ENCODE peak calls at places on chromosomes 13 and 19, in eight cellular contexts. H is suprapubic skin, A is tibial artery, I is AG04450, E is A549, Z is GM12878, G is testis, P is cardiac muscle cell. S is an unnamed sample.

GRCh38 chr13:51959773-51960172 is 51.5 kb downstream of the ATP7B start:
- DNase-seq in I (no peak), Z (no peak), E (no peak), A (no peak), P (no peak), G (no peak), H (no peak), S (no peak)

GRCh38 chr19:40223135-40223822 is 3.2 kb downstream of the CCNP start:
- DNase-seq in H (no peak), E (no peak), G (peak), P (no peak), Z (no peak), I (no peak), A (no peak), S (no peak)

GRCh38 chr13:109764474-109765292 is 21.7 kb downstream of the IRS2 start:
- DNase-seq in H (no peak), A (no peak), I (no peak), P (no peak), G (no peak), Z (no peak), E (no peak), S (no peak)

GRCh38 chr13:100128373-100128772 is 39.5 kb downstream of the PCCA start:
- DNase-seq in G (no peak), P (no peak), Z (no peak), I (peak), A (no peak), E (peak), H (no peak), S (no peak)

GRCh38 chr13:49584771-49585182 is 581 bp downstream of the RCBTB1 start:
- DNase-seq in H (no peak), G (no peak), P (no peak), I (no peak), Z (no peak), A (no peak), E (no peak), S (no peak)

GRCh38 chr13:32878172-32878571 is 138.1 kb upstream of the KL start:
- DNase-seq in G (no peak), Z (no peak), I (no peak), A (no peak), P (no peak), H (no peak), E (no peak), S (peak)

GRCh38 chr19:20038358-20039202 is 725 bp downstream of the ZNF682 start:
- DNase-seq in E (no peak), P (no peak), Z (no peak), H (no peak), A (no peak), G (no peak), I (no peak), S (no peak)

GRCh38 chr13:102667911-102668310 is 26.9 kb downstream of the METTL21C start:
- DNase-seq in P (no peak), E (no peak), Z (no peak), G (no peak), A (no peak), H (no peak), I (no peak), S (no peak)

GRCh38 chr19:53868091-53868891 is 608 bp downstream of the MYADM start:
- DNase-seq in H (peak), Z (no peak), P (peak), A (peak), G (peak), I (no peak), E (peak), S (no peak)

GRCh38 chr13:114149774-114150740 is 17.6 kb upstream of the RASA3 start:
- DNase-seq in I (no peak), P (no peak), G (no peak), H (no peak), A (no peak), Z (no peak), E (no peak), S (no peak)

GRCh38 chr13:40777166-40777956 is 6.4 kb upstream of the MRPS31 start:
- DNase-seq in A (no peak), E (peak), H (no peak), Z (no peak), I (no peak), G (peak), P (peak), S (no peak)

GRCh38 chr19:23554548-23554947 is 132.5 kb downstream of the ZNF675 start:
- DNase-seq in G (no peak), H (no peak), Z (no peak), P (no peak), I (no peak), A (no peak), E (no peak), S (no peak)

GRCh38 chr13:51614350-51614786 is 30.1 kb downstream of the WDFY2 start:
- DNase-seq in P (no peak), A (no peak), G (no peak), I (no peak), Z (peak), H (no peak), E (no peak), S (no peak)

GRCh38 chr13:110769097-110769496 is 55.6 kb downstream of the ING1 start:
- DNase-seq in H (no peak), E (no peak), P (no peak), Z (no peak), G (no peak), A (no peak), I (no peak), S (no peak)

GRCh38 chr13:89784161-89784809 is 1563.2 kb upstream of the MIR17HG start:
- DNase-seq in Z (no peak), A (no peak), I (no peak), G (no peak), H (no peak), E (no peak), P (no peak), S (no peak)

GRCh38 chr19:38709671-38710415 is 34.4 kb downstream of the CAPN12 start:
- DNase-seq in H (no peak), Z (no peak), I (no peak), P (no peak), E (no peak), G (no peak), A (no peak), S (no peak)

GRCh38 chr13:100984349-100984748 is 309.8 kb upstream of the TMTC4 start:
- DNase-seq in I (no peak), A (no peak), P (no peak), Z (no peak), H (no peak), E (no peak), G (no peak), S (no peak)

GRCh38 chr19:28402701-28403290 is 810.2 kb downstream of the UQCRFS1 start:
- DNase-seq in G (no peak), Z (no peak), A (no peak), E (no peak), P (no peak), I (no peak), H (no peak), S (no peak)

GRCh38 chr19:28399187-28399586 is 813.8 kb downstream of the UQCRFS1 start:
- DNase-seq in I (no peak), G (no peak), A (no peak), Z (no peak), P (no peak), H (no peak), E (no peak), S (no peak)

GRCh38 chr19:28400953-28401671 is 811.8 kb downstream of the UQCRFS1 start:
- DNase-seq in G (no peak), E (no peak), P (no peak), H (no peak), A (no peak), I (no peak), Z (no peak), S (no peak)

GRCh38 chr19:28403698-28404099 is 809.3 kb downstream of the UQCRFS1 start:
- DNase-seq in H (no peak), P (no peak), A (no peak), Z (no peak), E (no peak), I (no peak), G (no peak), S (no peak)

GRCh38 chr19:28401739-28402138 is 811.2 kb downstream of the UQCRFS1 start:
- DNase-seq in P (no peak), A (no peak), I (no peak), G (no peak), E (no peak), H (no peak), Z (no peak), S (no peak)
- H3K27ac ChIP-seq in P (no peak), A (no peak), I (no peak), G (no peak), E (no peak), H (no peak), Z (no peak), S (no peak)

DNA sequence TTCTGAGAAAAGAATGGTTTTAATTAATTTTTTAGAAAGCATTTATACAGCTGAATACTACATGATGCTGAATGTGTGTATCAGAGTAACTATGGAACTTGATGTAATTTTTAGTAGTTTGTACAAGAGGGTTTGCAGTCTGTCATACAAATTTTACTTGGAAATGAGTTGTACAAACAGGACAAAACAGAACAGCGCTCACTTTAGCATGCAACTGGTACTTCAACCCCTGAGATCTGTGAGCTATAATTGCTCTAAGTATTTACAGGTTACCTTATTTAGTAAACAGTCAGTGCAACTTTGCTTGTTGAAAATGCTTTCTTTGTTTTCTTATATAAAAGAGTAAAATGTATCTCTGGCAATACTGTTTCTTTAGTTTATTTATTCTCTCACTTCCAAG is 719 bp downstream of the TNFRSF19 start:
- DNase-seq in P (peak), I (no peak), Z (no peak), E (no peak), A (no peak), G (no peak), H (no peak), S (no peak)
- TF ChIP-seq CTCF in P (peak), I (peak), Z (peak), E (no peak), A (no peak), G (no peak), H (no peak), S (no peak)

GRCh38 chr19:49533551-49534488 is 6.0 kb downstream of the RCN3 start:
- DNase-seq in G (peak), Z (peak), H (peak), E (peak), I (no peak), A (peak), P (peak), S (no peak)
- H3K27ac ChIP-seq in G (peak), Z (no peak), H (no peak), E (peak), I (no peak), A (peak), P (no peak), S (peak)

GRCh38 chr19:2064395-2064787 is 13.3 kb upstream of the MKNK2 start:
- DNase-seq in Z (no peak), G (no peak), A (no peak), P (no peak), E (no peak), I (no peak), H (peak), S (no peak)

GRCh38 chr19:2061936-2062729 is 11.1 kb upstream of the MKNK2 start:
- DNase-seq in E (no peak), H (no peak), G (no peak), A (no peak), I (no peak), P (no peak), Z (no peak), S (no peak)

GRCh38 chr19:2063824-2064223 is 12.8 kb upstream of the MKNK2 start:
- DNase-seq in I (no peak), E (no peak), H (peak), A (no peak), Z (no peak), G (no peak), P (no peak), S (no peak)

GRCh38 chr19:2062770-2063169 is 11.7 kb upstream of the MKNK2 start:
- DNase-seq in A (no peak), G (no peak), Z (no peak), H (no peak), P (no peak), E (no peak), I (no peak), S (no peak)

GRCh38 chr19:2064788-2065524 is 13.9 kb upstream of the MKNK2 start:
- DNase-seq in E (no peak), P (no peak), I (no peak), A (peak), Z (no peak), G (peak), H (no peak), S (no peak)
- TF ChIP-seq CTCF in E (no peak), P (no peak), I (no peak), A (no peak), Z (no peak), G (peak), H (no peak), S (no peak)

DNA sequence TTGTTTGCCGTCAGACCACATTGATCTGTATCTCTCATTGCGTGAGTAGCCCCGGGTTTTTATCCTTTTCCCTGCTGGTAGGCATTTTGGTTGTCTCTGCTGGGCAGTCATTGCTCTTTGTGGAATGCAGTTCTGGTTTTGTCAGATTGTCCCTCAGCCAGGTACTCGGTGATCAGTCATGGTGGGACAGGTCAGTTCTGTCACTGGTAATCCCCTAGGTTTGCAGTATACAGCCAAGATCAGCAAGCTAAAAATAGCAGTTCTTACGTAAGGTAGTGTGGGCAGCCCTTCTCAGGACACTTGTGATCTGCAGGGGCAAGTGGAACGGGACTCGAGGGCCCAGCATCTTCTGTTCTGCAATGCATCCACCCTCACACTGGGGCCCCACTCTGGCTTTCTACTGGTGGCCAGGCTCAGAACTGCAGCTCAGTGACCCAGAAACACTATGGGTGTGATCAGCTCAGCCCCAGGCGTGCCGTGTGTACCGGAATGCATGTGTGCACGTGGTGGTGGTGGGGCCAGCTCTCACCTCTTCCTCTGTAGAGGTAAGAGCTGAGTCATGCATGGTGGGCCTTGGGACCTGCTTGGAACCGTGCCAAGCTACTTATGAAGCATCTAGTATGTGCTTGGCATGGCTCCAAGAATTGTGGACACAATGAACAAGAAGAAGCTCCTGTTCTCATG is 6.3 kb downstream of the PLEKHF1 start:
- DNase-seq in I (no peak), Z (peak), A (peak), P (peak), H (no peak), E (no peak), G (peak), S (no peak)
- H3K27ac ChIP-seq in I (no peak), Z (peak), A (peak), P (no peak), H (peak), E (no peak), G (no peak), S (peak)

GRCh38 chr19:55913643-55914268 is 18.4 kb downstream of the NLRP13 start:
- DNase-seq in A (no peak), Z (no peak), P (no peak), E (no peak), I (no peak), H (no peak), G (no peak), S (peak)
- TF ChIP-seq CTCF in A (no peak), Z (peak), P (no peak), E (no peak), I (no peak), H (no peak), G (no peak), S (no peak)

DNA sequence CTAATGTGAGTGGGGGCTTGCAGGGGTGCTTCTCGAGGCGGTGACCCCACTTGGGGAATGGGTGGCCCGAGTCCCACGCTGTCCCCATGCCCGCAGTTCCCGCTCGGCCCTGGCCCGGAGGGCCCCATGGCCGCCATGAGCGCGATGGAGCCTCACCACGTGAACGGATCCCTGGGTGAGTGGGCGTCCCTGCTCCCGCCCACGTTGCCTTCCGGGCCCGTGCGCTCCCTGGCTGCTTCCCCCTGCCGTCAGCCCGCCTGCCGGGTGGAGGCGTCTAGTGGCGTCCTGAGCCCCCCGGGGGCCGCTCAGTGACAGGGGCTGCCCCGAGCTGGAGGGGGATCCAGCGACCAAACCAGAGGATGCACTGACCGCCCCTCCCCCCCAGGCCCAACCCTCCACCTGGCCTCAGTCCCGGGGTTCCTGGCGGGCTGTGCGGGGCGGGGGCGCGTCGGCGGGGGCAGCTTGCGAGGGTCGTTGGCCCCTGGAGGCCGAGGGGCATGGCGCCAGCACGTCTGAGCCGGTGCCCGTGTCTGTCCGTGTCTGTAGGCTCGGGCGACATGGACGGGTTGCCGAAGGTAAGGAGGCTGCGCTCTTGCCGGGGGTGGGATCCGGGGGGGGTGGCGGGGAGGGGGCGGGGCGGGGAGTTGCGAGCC is 4.8 kb downstream of the ISYNA1 start:
- DNase-seq in P (peak), Z (no peak), I (no peak), E (no peak), A (no peak), G (no peak), H (no peak), S (no peak)
- H3K27ac ChIP-seq in P (peak), Z (peak), I (no peak), E (no peak), A (peak), G (peak), H (no peak), S (peak)

S was measured in vagina.